ENCODE peak calls at places on chromosome 4, in six cellular contexts. N, D, O, U, G and J are unnamed samples.
A peak's percentile ranks its signal among the peaks of the same experiment; 100 is the strongest.

GRCh38 chr4:113094802-113095201 is 45.3 kb downstream of the ANK2 start:
- DNase-seq in N (peak; percentile 12), O (peak; percentile 40), D (peak; percentile 19), U (peak; percentile 39), G (no peak), J (peak; percentile 4)

GRCh38 chr4:79935264-79935663 is 137.8 kb downstream of the ANTXR2 start:
- DNase-seq in G (no peak), N (no peak), U (peak; percentile 7), D (no peak), O (no peak), J (no peak)

GRCh38 chr4:27024807-27025206 is 164.2 kb downstream of the STIM2 start:
- DNase-seq in N (no peak), O (peak; percentile 18), D (no peak), G (no peak), U (no peak), J (no peak)

GRCh38 chr4:13164783-13165371 is 319.3 kb downstream of the RAB28 start:
- DNase-seq in U (no peak), G (no peak), O (no peak), N (no peak), D (no peak), J (no peak)

GRCh38 chr4:173536808-173537429 is 6.9 kb upstream of the HAND2 start:
- DNase-seq in N (no peak), O (peak; percentile 87), G (no peak), U (peak; percentile 45), D (peak; percentile 16), J (no peak)

GRCh38 chr4:18676136-18676922 is 654.8 kb upstream of the LCORL start:
- DNase-seq in O (no peak), U (no peak), N (peak; percentile 4), G (no peak), D (no peak), J (no peak)

GRCh38 chr4:122702939-122703338 is 29.6 kb upstream of the BBS12 start:
- DNase-seq in U (no peak), G (no peak), O (no peak), N (no peak), D (no peak), J (no peak)

GRCh38 chr4:100295792-100296191 is 105.5 kb upstream of the DDIT4L start:
- DNase-seq in U (no peak), O (no peak), G (peak; percentile 43), N (peak; percentile 41), D (no peak), J (no peak)

GRCh38 chr4:48017108-48017527 is 546 bp downstream of the NIPAL1 start:
- DNase-seq in U (peak; percentile 91), N (peak; percentile 82), G (peak; percentile 96), O (peak; percentile 61), D (peak; percentile 51), J (no peak)

GRCh38 chr4:113146876-113147358 is 97.5 kb downstream of the ANK2 start:
- DNase-seq in N (no peak), O (no peak), D (no peak), U (peak; percentile 12), G (no peak), J (no peak)

GRCh38 chr4:105838082-105838481 is 57.2 kb upstream of the NPNT start:
- DNase-seq in D (no peak), G (no peak), O (no peak), N (no peak), U (no peak), J (no peak)

GRCh38 chr4:91754716-91755115 is 549.0 kb upstream of the GRID2 start:
- DNase-seq in G (no peak), N (peak; percentile 60), U (no peak), O (no peak), D (no peak), J (no peak)

GRCh38 chr4:89939464-89939863 is 44.8 kb downstream of the MMRN1 start:
- DNase-seq in G (no peak), N (no peak), U (no peak), O (no peak), D (no peak), J (no peak)

GRCh38 chr4:170610464-170610863 is 520.7 kb upstream of the AADAT start:
- DNase-seq in N (no peak), U (no peak), D (no peak), G (no peak), O (no peak), J (no peak)

GRCh38 chr4:26372525-26373172 is 51.8 kb downstream of the RBPJ start:
- DNase-seq in G (peak; percentile 48), D (no peak), U (peak; percentile 68), N (peak; percentile 86), O (peak; percentile 16), J (peak; percentile 80)

GRCh38 chr4:102439835-102440234 is 61.3 kb upstream of the NFKB1 start:
- DNase-seq in D (no peak), O (no peak), U (peak; percentile 39), G (peak; percentile 45), N (peak; percentile 72), J (no peak)

GRCh38 chr4:87527446-87528240 is 1.5 kb downstream of the SPARCL1 start:
- DNase-seq in D (no peak), U (no peak), G (no peak), N (peak; percentile 17), O (no peak), J (no peak)

GRCh38 chr4:153520227-153520626 is 54.1 kb downstream of the TMEM131L start:
- DNase-seq in U (no peak), D (no peak), G (no peak), N (no peak), O (no peak), J (no peak)

GRCh38 chr4:153518637-153519384 is 52.7 kb downstream of the TMEM131L start:
- DNase-seq in D (no peak), N (no peak), U (peak; percentile 34), G (no peak), O (no peak), J (no peak)

GRCh38 chr4:153520871-153521329 is 54.7 kb downstream of the TMEM131L start:
- DNase-seq in D (no peak), G (no peak), N (no peak), U (no peak), O (no peak), J (no peak)

GRCh38 chr4:153518001-153518400 is 51.8 kb downstream of the TMEM131L start:
- DNase-seq in D (no peak), U (no peak), N (no peak), G (no peak), O (no peak), J (no peak)

DNA sequence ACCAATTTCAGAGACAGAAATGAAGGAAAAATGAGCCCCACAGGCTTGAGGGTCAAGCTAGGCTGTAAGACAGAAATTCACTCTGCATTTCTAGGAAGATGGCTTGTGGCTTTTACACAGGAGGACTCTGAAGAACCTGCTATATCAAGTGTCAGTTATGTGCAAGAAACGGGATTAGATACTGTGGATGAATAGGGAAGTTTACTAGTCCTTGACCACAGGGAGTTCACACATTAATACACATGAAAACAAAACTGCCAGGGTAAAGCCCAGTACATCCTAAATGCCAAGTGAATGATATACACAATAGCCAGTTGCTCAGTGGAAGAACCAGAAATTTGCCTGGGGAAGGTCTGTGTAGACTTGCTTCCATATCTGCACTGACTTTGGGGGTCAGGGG is 53.5 kb downstream of the TMEM131L start:
- DNase-seq in G (no peak), O (no peak), U (no peak), N (no peak), D (no peak), J (no peak)
- H4K20me1 ChIP-seq in G (no peaks in the 10 kb centered on the region), O (no peaks in the 10 kb centered on the region), U (no peaks in the 10 kb centered on the region), N (no peaks in the 10 kb centered on the region), D (no peaks in the 10 kb centered on the region), J (peaks cover 60% of the 10 kb centered on the region)

GRCh38 chr4:1579834-1580686 is 104.1 kb downstream of the FAM53A start:
- DNase-seq in O (peak; percentile 90), N (peak; percentile 45), D (peak; percentile 54), G (peak; percentile 72), U (peak; percentile 92), J (peak; percentile 91)
- H4K20me1 ChIP-seq in O (peaks cover 10% of the 10 kb centered on the region), N (no peaks in the 10 kb centered on the region), D (no peaks in the 10 kb centered on the region), G (no peaks in the 10 kb centered on the region), U (no peaks in the 10 kb centered on the region), J (no peaks in the 10 kb centered on the region)

DNA sequence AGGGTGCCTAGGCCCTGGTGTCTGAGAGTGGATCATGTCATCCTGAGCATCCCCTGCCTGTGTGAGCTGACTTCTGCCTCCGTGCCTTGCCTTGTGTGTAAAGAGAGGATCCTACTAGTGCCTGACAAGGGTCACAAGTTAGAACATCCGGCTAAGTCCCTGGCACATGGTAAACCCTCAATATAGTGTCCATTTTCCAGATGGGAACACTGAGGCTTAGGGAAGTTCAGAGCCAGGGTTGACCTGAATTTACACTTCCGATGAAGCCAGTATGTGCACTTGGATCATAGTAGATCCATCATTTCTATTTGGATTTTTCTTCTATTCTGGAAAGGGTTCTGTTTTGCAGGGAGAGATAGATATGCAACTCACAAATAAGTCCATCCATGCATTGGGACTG is 12.5 kb upstream of the PSAPL1 start:
- DNase-seq in U (no peak), D (no peak), O (no peak), N (no peak), G (no peak), J (no peak)
- H4K20me1 ChIP-seq in U (no peaks in the 10 kb centered on the region), D (no peaks in the 10 kb centered on the region), O (peaks cover 6% of the 10 kb centered on the region), N (no peaks in the 10 kb centered on the region), G (no peaks in the 10 kb centered on the region), J (no peaks in the 10 kb centered on the region)

GRCh38 chr4:139144161-139144859 is 32.7 kb downstream of the ELF2 start:
- DNase-seq in O (peak; percentile 43), G (peak; percentile 77), U (peak; percentile 25), D (no peak), N (peak; percentile 73), J (no peak)
- H4K20me1 ChIP-seq in O (peaks cover 9% of the 10 kb centered on the region), G (no peaks in the 10 kb centered on the region), U (peaks cover 11% of the 10 kb centered on the region), D (no peaks in the 10 kb centered on the region), N (no peaks in the 10 kb centered on the region), J (no peaks in the 10 kb centered on the region)

DNA sequence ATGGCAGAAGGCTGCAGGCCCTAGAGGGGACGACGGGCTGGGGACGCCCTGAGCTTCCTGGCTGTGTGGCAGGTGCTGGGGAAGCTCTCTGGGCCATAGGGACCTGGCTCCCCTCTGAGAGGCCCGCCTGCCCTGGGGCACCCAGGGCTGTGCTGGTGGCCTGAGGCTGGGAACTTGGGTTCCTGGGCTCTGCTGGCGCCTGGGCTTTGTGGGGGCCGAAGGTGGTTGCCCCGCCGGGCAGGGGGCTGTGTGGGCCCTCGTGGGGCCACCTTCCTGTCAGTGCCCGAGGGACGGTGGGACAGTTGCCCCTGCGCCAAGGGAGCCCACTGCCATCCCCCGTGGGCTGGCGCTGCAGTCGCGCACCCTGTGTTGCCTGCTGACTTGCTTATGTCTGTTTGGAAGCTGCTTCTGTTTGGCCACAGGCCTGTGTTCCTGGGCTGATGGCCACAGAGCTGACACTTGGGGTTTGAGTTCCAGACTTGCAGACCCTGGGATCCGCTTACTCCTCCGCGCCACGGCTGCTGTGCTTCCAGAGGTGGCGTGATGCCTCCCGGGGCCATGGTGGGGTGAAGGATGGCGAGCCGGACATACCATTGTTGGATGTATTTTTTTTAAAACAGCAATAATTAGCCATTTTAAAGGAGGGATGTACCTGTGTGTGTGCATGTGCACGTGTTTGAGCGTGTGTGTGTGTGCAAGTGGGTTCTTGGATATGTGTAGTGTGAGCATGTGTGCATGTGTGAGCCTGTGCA is 8.5 kb downstream of the NAT8L start:
- DNase-seq in N (no peak), O (no peak), U (no peak), G (no peak), D (no peak), J (no peak)
- H4K20me1 ChIP-seq in N (no peaks in the 10 kb centered on the region), O (peaks cover 4% of the 10 kb centered on the region), U (no peaks in the 10 kb centered on the region), G (no peaks in the 10 kb centered on the region), D (no peaks in the 10 kb centered on the region), J (no peaks in the 10 kb centered on the region)